ENCODE peak calls at places on chromosomes 6 and 20, in five cellular contexts. W is psoas muscle; F is fibroblast of lung; S is CD8-positive, alpha-beta memory T cell; V is heart right ventricle. L is an unnamed sample.

GRCh38 chr6:3214898-3215297 is 12.6 kb downstream of the TUBB2B start:
- DNase-seq in W (no peak), F (peak; percentile 49), S (no peak), V (no peak), L (no peak)

GRCh38 chr6:4656106-4656505 is 120.1 kb upstream of the CDYL start:
- DNase-seq in W (no peak), F (no peak), S (no peak), V (no peak), L (no peak)

GRCh38 chr6:3454206-3455016 is 2.4 kb downstream of the SLC22A23 start:
- DNase-seq in W (no peak), F (no peak), S (no peak), V (no peak), L (no peak)

GRCh38 chr6:96812077-96812703 is 25.1 kb downstream of the GPR63 start:
- DNase-seq in W (no peak), F (peak; percentile 62), S (no peak), V (no peak), L (no peak)

GRCh38 chr20:49140834-49141233 is 47.3 kb downstream of the STAU1 start:
- DNase-seq in W (no peak), F (no peak), S (no peak), V (no peak), L (no peak)

GRCh38 chr6:146879406-146880117 is 280.8 kb downstream of the ADGB start:
- DNase-seq in W (no peak), F (no peak), S (no peak), V (no peak), L (no peak)

GRCh38 chr6:111423960-111424846 is 58.8 kb downstream of the REV3L start:
- DNase-seq in W (no peak), F (peak; percentile 62), S (no peak), V (no peak), L (no peak)

GRCh38 chr20:13458860-13459451 is 179.8 kb downstream of the TASP1 start:
- DNase-seq in W (no peak), F (peak; percentile 30), S (peak; percentile 41), V (no peak), L (no peak)

GRCh38 chr6:41470341-41471063 is 75.7 kb upstream of the FOXP4 start:
- DNase-seq in W (peak; percentile 75), F (peak; percentile 62), S (no peak), V (peak; percentile 59), L (peak; percentile 77)

GRCh38 chr20:17953935-17954334 is 14.7 kb downstream of the SNX5 start:
- DNase-seq in W (no peak), F (no peak), S (no peak), V (no peak), L (no peak)

GRCh38 chr20:17952692-17953684 is 15.6 kb downstream of the SNX5 start:
- DNase-seq in W (no peak), F (no peak), S (no peak), V (no peak), L (no peak)

GRCh38 chr20:17949899-17950298 is 18.7 kb downstream of the SNX5 start:
- DNase-seq in W (no peak), F (no peak), S (no peak), V (no peak), L (no peak)

GRCh38 chr20:17950670-17951069 is 17.9 kb downstream of the SNX5 start:
- DNase-seq in W (no peak), F (no peak), S (no peak), V (no peak), L (no peak)

GRCh38 chr20:17951323-17951722 is 17.3 kb downstream of the SNX5 start:
- DNase-seq in W (no peak), F (no peak), S (no peak), V (no peak), L (no peak)
- H3K4me1 ChIP-seq in W (no peaks in the 10 kb centered on the region), F (no peaks in the 10 kb centered on the region), S (no peaks in the 10 kb centered on the region), V (peaks cover 7% of the 10 kb centered on the region), L (no peaks in the 10 kb centered on the region)

GRCh38 chr20:46756419-46756818 is 47.0 kb downstream of the SLC2A10 start:
- DNase-seq in W (no peak), F (no peak), S (no peak), V (no peak), L (no peak)
- H3K4me1 ChIP-seq in W (no peaks in the 10 kb centered on the region), F (no peaks in the 10 kb centered on the region), S (no peaks in the 10 kb centered on the region), V (peaks cover 4% of the 10 kb centered on the region), L (no peaks in the 10 kb centered on the region)

DNA sequence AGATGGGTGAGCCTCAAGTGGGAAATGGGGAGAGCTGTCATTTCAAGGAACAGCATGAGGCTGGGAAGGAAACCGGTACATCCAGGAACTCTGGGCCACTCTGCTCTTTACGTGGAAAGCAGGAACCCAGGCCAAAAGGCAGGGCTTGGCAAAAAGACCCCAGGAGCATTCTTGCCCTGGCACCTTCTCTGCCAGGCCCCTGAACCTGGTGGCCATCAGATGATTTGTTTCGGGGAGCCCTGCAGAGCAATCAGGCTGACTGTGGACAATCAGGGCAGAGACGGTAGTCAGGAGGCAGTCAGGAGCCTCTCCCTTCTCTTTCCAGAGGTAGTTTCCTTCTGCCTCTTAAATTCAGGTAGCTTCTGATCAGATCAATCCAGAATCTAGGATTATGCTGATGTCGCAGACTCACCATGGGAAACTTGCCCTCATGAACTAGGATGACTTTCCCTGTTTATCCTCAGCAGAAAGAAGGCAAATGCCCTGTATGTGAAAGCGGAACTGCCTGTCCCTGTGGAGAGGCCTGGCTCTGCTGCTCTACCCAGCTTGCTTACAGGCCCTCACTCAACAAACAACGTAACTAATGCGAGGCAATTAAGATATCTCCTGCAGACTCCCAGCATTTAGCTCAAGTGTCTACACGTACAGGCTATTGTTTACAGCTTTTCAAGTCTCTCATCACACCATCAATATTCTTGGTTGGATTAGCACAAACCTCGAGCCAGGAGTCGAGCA is 36.6 kb downstream of the EZR start:
- DNase-seq in W (no peak), F (no peak), S (no peak), V (no peak), L (no peak)
- H3K4me1 ChIP-seq in W (no peaks in the 10 kb centered on the region), F (peaks cover 6% of the 10 kb centered on the region), S (peaks cover 8% of the 10 kb centered on the region), V (peaks cover 16% of the 10 kb centered on the region), L (no peaks in the 10 kb centered on the region)

DNA sequence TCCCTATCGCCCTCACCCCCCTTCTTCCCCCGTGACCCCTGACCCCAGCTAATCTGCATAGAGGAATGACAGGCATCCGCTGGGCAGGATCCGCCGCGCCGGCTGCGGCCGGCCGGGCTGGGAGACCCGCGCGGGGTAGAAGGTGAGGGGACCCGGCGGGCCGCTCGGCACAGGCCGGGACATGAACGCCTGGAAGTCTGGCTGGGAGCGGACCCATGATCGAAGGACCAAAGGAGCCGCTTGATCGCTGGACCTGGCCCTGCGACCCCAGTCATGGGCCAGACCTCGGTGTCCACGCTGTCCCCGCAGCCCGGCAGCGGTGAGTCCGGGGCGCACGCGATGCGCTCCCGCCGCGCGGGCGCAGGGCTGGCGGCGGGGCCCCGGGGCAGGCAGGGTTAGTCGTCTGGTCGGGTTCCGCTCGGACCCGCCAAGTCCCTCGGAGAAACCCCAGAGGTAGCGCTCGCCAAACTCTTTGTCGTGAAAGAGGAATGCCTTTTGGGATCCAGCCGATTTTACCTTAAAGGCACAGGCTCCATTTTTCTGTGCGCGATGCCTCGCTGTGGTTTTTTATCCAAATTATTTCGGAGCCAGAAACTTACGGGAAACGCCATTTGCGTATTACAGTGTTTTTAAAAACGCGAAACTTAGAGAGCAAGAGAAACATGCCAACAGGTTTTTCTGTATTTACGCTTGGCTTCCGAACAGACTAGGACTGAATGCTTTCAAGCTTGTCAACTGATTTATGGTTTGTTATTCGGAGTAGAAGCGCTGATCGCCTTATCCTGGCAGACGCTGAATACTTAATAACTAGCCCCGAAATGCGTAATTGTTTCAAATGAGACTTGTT is at the start of gene PHACTR2:
- DNase-seq in W (peak; percentile 80), F (peak; percentile 77), S (peak; percentile 49), V (peak; percentile 79), L (peak; percentile 88)
- H3K4me1 ChIP-seq in W (peaks cover 5% of the 10 kb centered on the region), F (peaks cover 10% of the 10 kb centered on the region), S (peaks cover 4% of the 10 kb centered on the region), V (peaks cover 58% of the 10 kb centered on the region), L (peaks cover 25% of the 10 kb centered on the region)

DNA sequence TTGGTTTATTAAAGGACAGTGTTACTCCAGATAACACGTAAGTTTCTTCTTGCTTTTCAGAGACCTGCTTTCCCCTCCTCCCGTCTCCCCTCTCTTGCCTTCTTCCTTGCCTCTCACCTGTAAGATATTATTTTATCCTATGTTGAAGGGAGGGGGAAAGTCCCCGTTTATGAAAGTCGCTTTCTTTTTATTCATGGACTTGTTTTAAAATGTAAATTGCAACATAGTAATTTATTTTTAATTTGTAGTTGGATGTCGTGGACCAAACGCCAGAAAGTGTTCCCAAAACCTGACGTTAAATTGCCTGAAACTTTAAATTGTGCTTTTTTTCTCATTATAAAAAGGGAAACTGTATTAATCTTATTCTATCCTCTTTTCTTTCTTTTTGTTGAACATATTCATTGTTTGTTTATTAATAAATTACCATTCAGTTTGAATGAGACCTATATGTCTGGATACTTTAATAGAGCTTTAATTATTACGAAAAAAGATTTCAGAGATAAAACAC is 2.7 kb downstream of the FOXC1 start:
- DNase-seq in W (no peak), F (no peak), S (no peak), V (no peak), L (no peak)
- H3K4me1 ChIP-seq in W (peaks cover 14% of the 10 kb centered on the region), F (no peaks in the 10 kb centered on the region), S (peaks cover 13% of the 10 kb centered on the region), V (peaks cover 10% of the 10 kb centered on the region), L (peaks cover 5% of the 10 kb centered on the region)

GRCh38 chr20:18724788-18725476 is 88.7 kb upstream of the SCP2D1 start:
- DNase-seq in W (no peak), F (no peak), S (no peak), V (no peak), L (no peak)
- H3K4me1 ChIP-seq in W (peaks cover 7% of the 10 kb centered on the region), F (peaks cover 5% of the 10 kb centered on the region), S (no peaks in the 10 kb centered on the region), V (peaks cover 5% of the 10 kb centered on the region), L (no peaks in the 10 kb centered on the region)

GRCh38 chr6:158766621-158767435 is 52.3 kb downstream of the EZR start:
- DNase-seq in W (no peak), F (no peak), S (no peak), V (no peak), L (no peak)
- H3K4me1 ChIP-seq in W (no peaks in the 10 kb centered on the region), F (no peaks in the 10 kb centered on the region), S (peaks cover 11% of the 10 kb centered on the region), V (peaks cover 47% of the 10 kb centered on the region), L (no peaks in the 10 kb centered on the region)

DNA sequence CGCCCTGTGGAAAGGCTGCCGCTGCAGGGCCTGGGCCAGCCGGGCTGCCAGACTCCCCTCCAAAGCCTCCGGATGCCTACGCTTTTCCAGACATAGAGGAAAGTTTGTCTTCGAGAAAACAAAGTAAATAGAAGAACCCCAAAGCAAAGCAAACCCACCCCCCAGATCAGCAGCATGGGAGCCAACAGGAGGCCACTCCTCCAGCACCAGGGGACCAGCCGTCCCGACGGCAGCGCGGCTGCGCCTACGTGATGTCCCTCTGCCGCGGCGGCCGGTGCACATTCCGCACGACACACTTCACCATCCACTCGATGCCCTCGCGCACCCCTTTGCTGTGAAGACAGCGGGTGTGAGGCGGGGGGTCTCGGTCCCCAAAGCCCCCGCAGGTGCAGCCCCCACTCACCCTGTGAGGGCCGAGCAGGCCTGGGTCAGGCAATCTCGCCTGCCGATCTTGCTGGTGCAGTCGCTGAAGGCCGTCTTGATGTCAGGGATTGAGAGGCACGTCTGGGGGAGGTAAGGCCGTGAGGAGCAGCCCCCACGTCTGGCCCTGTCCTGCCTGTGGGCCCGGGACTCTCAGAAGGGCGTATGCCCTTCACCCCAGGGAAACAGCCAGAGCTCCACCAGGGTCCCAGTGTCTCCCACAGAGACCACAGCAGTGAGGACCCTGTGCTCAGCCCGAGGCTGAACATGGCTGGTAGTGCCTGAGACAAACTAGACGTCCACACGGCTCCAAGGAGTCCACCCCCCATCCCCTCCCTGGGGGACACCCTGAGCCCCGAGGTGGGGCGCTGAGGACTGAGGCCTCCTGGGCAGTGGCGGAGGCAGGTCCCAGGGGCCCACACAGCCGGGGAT is 4.0 kb downstream of the TNFRSF6B start:
- DNase-seq in W (peak; percentile 20), F (no peak), S (peak; percentile 42), V (no peak), L (peak; percentile 64)
- H3K4me1 ChIP-seq in W (peaks cover 36% of the 10 kb centered on the region), F (peaks cover 28% of the 10 kb centered on the region), S (peaks cover 22% of the 10 kb centered on the region), V (peaks cover 48% of the 10 kb centered on the region), L (peaks cover 41% of the 10 kb centered on the region)

GRCh38 chr6:138977646-138978167 is 10.3 kb downstream of the REPS1 start:
- DNase-seq in W (no peak), F (no peak), S (no peak), V (no peak), L (no peak)
- H3K4me1 ChIP-seq in W (peaks cover 53% of the 10 kb centered on the region), F (peaks cover 4% of the 10 kb centered on the region), S (peaks cover 25% of the 10 kb centered on the region), V (peaks cover 60% of the 10 kb centered on the region), L (peaks cover 38% of the 10 kb centered on the region)

L was measured in tibial artery.